ENCODE peak calls at places on chromosome 18, in five cellular contexts. One of them, this sample, is unnamed.

GRCh38 chr18:46042571-46043123 is 29.4 kb downstream of the PSTPIP2 start:
- DNase-seq in HCEC 1CT: no peak
- DNase-seq in activated CD4-positive, alpha-beta T cell treated with anti-CD3 and anti-CD28 coated beads, Interleukin-2, amount 50 U/mL, for 4 hours: no peak
- DNase-seq in putamen: no peak
- DNase-seq in GM04504: no peak
- DNase-seq in this sample: no peak

GRCh38 chr18:44130365-44130942 is 550.2 kb upstream of the SETBP1 start:
- DNase-seq in HCEC 1CT: no peak
- DNase-seq in GM04504: no peak
- DNase-seq in putamen: peak
- DNase-seq in activated CD4-positive, alpha-beta T cell treated with anti-CD3 and anti-CD28 coated beads, Interleukin-2, amount 50 U/mL, for 4 hours: no peak
- DNase-seq in this sample: no peak

GRCh38 chr18:45871655-45872054 is 46.2 kb downstream of the SIGLEC15 start:
- DNase-seq in activated CD4-positive, alpha-beta T cell treated with anti-CD3 and anti-CD28 coated beads, Interleukin-2, amount 50 U/mL, for 4 hours: no peak
- DNase-seq in putamen: no peak
- DNase-seq in HCEC 1CT: peak
- DNase-seq in GM04504: no peak
- DNase-seq in this sample: no peak

GRCh38 chr18:59874166-59874565 is 25.6 kb upstream of the PMAIP1 start:
- DNase-seq in putamen: no peak
- DNase-seq in activated CD4-positive, alpha-beta T cell treated with anti-CD3 and anti-CD28 coated beads, Interleukin-2, amount 50 U/mL, for 4 hours: no peak
- DNase-seq in GM04504: peak
- DNase-seq in HCEC 1CT: peak
- DNase-seq in this sample: no peak

GRCh38 chr18:13217971-13218375 is 587 bp upstream of the LDLRAD4 start:
- DNase-seq in GM04504: no peak
- DNase-seq in HCEC 1CT: no peak
- DNase-seq in putamen: no peak
- DNase-seq in activated CD4-positive, alpha-beta T cell treated with anti-CD3 and anti-CD28 coated beads, Interleukin-2, amount 50 U/mL, for 4 hours: no peak
- DNase-seq in this sample: peak

GRCh38 chr18:72140007-72140406 is 404.1 kb downstream of the CBLN2 start:
- DNase-seq in GM04504: no peak
- DNase-seq in HCEC 1CT: no peak
- DNase-seq in activated CD4-positive, alpha-beta T cell treated with anti-CD3 and anti-CD28 coated beads, Interleukin-2, amount 50 U/mL, for 4 hours: no peak
- DNase-seq in putamen: no peak
- DNase-seq in this sample: no peak

GRCh38 chr18:2197945-2198344 is 373.4 kb downstream of the METTL4 start:
- DNase-seq in HCEC 1CT: no peak
- DNase-seq in GM04504: no peak
- DNase-seq in activated CD4-positive, alpha-beta T cell treated with anti-CD3 and anti-CD28 coated beads, Interleukin-2, amount 50 U/mL, for 4 hours: no peak
- DNase-seq in putamen: no peak
- DNase-seq in this sample: no peak

GRCh38 chr18:55220523-55220922 is 261.3 kb upstream of the CCDC68 start:
- DNase-seq in GM04504: no peak
- DNase-seq in activated CD4-positive, alpha-beta T cell treated with anti-CD3 and anti-CD28 coated beads, Interleukin-2, amount 50 U/mL, for 4 hours: no peak
- DNase-seq in HCEC 1CT: no peak
- DNase-seq in putamen: no peak
- DNase-seq in this sample: no peak

GRCh38 chr18:57150828-57151227 is 3.9 kb downstream of the BOD1L2 start:
- DNase-seq in HCEC 1CT: no peak
- DNase-seq in putamen: no peak
- DNase-seq in activated CD4-positive, alpha-beta T cell treated with anti-CD3 and anti-CD28 coated beads, Interleukin-2, amount 50 U/mL, for 4 hours: no peak
- DNase-seq in GM04504: no peak
- DNase-seq in this sample: no peak

GRCh38 chr18:12086249-12086648 is 7.4 kb upstream of the ANKRD62 start:
- DNase-seq in putamen: no peak
- DNase-seq in HCEC 1CT: no peak
- DNase-seq in GM04504: no peak
- DNase-seq in activated CD4-positive, alpha-beta T cell treated with anti-CD3 and anti-CD28 coated beads, Interleukin-2, amount 50 U/mL, for 4 hours: no peak
- DNase-seq in this sample: no peak

GRCh38 chr18:35050004-35050623 is 8.9 kb downstream of the MAPRE2 start:
- DNase-seq in HCEC 1CT: peak
- DNase-seq in GM04504: no peak
- DNase-seq in putamen: no peak
- DNase-seq in activated CD4-positive, alpha-beta T cell treated with anti-CD3 and anti-CD28 coated beads, Interleukin-2, amount 50 U/mL, for 4 hours: no peak
- DNase-seq in this sample: no peak

GRCh38 chr18:1929720-1930119 is 641.6 kb downstream of the METTL4 start:
- DNase-seq in putamen: no peak
- DNase-seq in activated CD4-positive, alpha-beta T cell treated with anti-CD3 and anti-CD28 coated beads, Interleukin-2, amount 50 U/mL, for 4 hours: no peak
- DNase-seq in GM04504: no peak
- DNase-seq in HCEC 1CT: no peak
- DNase-seq in this sample: no peak

GRCh38 chr18:7064346-7064745 is 53.3 kb downstream of the LAMA1 start:
- DNase-seq in GM04504: no peak
- DNase-seq in activated CD4-positive, alpha-beta T cell treated with anti-CD3 and anti-CD28 coated beads, Interleukin-2, amount 50 U/mL, for 4 hours: no peak
- DNase-seq in HCEC 1CT: no peak
- DNase-seq in putamen: no peak
- DNase-seq in this sample: no peak

GRCh38 chr18:9323750-9324445 is 10.7 kb upstream of the TWSG1 start:
- DNase-seq in GM04504: no peak
- DNase-seq in activated CD4-positive, alpha-beta T cell treated with anti-CD3 and anti-CD28 coated beads, Interleukin-2, amount 50 U/mL, for 4 hours: no peak
- DNase-seq in putamen: no peak
- DNase-seq in HCEC 1CT: peak
- DNase-seq in this sample: no peak

GRCh38 chr18:8389391-8390340 is 219.6 kb upstream of the RAB12 start:
- DNase-seq in HCEC 1CT: peak
- DNase-seq in activated CD4-positive, alpha-beta T cell treated with anti-CD3 and anti-CD28 coated beads, Interleukin-2, amount 50 U/mL, for 4 hours: no peak
- DNase-seq in GM04504: peak
- DNase-seq in putamen: peak
- DNase-seq in this sample: peak

GRCh38 chr18:12092398-12093229 is 1.0 kb upstream of the ANKRD62 start:
- DNase-seq in putamen: no peak
- DNase-seq in GM04504: no peak
- DNase-seq in HCEC 1CT: no peak
- DNase-seq in activated CD4-positive, alpha-beta T cell treated with anti-CD3 and anti-CD28 coated beads, Interleukin-2, amount 50 U/mL, for 4 hours: no peak
- DNase-seq in this sample: no peak

GRCh38 chr18:24799176-24799575 is 338.7 kb downstream of the HRH4 start:
- DNase-seq in GM04504: no peak
- DNase-seq in HCEC 1CT: no peak
- DNase-seq in activated CD4-positive, alpha-beta T cell treated with anti-CD3 and anti-CD28 coated beads, Interleukin-2, amount 50 U/mL, for 4 hours: no peak
- DNase-seq in putamen: no peak
- DNase-seq in this sample: no peak

GRCh38 chr18:45167109-45167551 is 448.1 kb upstream of the SLC14A2 start:
- DNase-seq in HCEC 1CT: no peak
- DNase-seq in GM04504: peak
- DNase-seq in putamen: no peak
- DNase-seq in activated CD4-positive, alpha-beta T cell treated with anti-CD3 and anti-CD28 coated beads, Interleukin-2, amount 50 U/mL, for 4 hours: no peak
- DNase-seq in this sample: no peak

GRCh38 chr18:6294119-6294784 is 120.5 kb downstream of the L3MBTL4 start:
- DNase-seq in HCEC 1CT: no peak
- DNase-seq in putamen: peak
- DNase-seq in activated CD4-positive, alpha-beta T cell treated with anti-CD3 and anti-CD28 coated beads, Interleukin-2, amount 50 U/mL, for 4 hours: no peak
- DNase-seq in GM04504: no peak
- DNase-seq in this sample: peak

GRCh38 chr18:26233208-26233607 is 7.0 kb downstream of the TAF4B start:
- DNase-seq in GM04504: no peak
- DNase-seq in putamen: no peak
- DNase-seq in activated CD4-positive, alpha-beta T cell treated with anti-CD3 and anti-CD28 coated beads, Interleukin-2, amount 50 U/mL, for 4 hours: no peak
- DNase-seq in HCEC 1CT: no peak
- DNase-seq in this sample: no peak

GRCh38 chr18:46601338-46601908 is 55.6 kb downstream of the LOXHD1 start:
- DNase-seq in HCEC 1CT: no peak
- DNase-seq in putamen: no peak
- DNase-seq in activated CD4-positive, alpha-beta T cell treated with anti-CD3 and anti-CD28 coated beads, Interleukin-2, amount 50 U/mL, for 4 hours: no peak
- DNase-seq in GM04504: no peak
- DNase-seq in this sample: no peak

GRCh38 chr18:7084766-7085080 is 32.9 kb downstream of the LAMA1 start:
- DNase-seq in activated CD4-positive, alpha-beta T cell treated with anti-CD3 and anti-CD28 coated beads, Interleukin-2, amount 50 U/mL, for 4 hours: no peak
- DNase-seq in putamen: no peak
- DNase-seq in HCEC 1CT: peak
- DNase-seq in GM04504: peak
- DNase-seq in this sample: no peak

GRCh38 chr18:12255626-12256026 is 1.5 kb downstream of the CIDEA start:
- DNase-seq in putamen: peak
- DNase-seq in GM04504: no peak
- DNase-seq in activated CD4-positive, alpha-beta T cell treated with anti-CD3 and anti-CD28 coated beads, Interleukin-2, amount 50 U/mL, for 4 hours: no peak
- DNase-seq in HCEC 1CT: peak
- DNase-seq in this sample: no peak

GRCh38 chr18:36580266-36580665 is 248.5 kb downstream of the TPGS2 start:
- DNase-seq in putamen: no peak
- DNase-seq in activated CD4-positive, alpha-beta T cell treated with anti-CD3 and anti-CD28 coated beads, Interleukin-2, amount 50 U/mL, for 4 hours: no peak
- DNase-seq in HCEC 1CT: peak
- DNase-seq in GM04504: no peak
- DNase-seq in this sample: peak

GRCh38 chr18:62339106-62339988 is 14.2 kb downstream of the TNFRSF11A start:
- DNase-seq in HCEC 1CT: peak
- DNase-seq in putamen: peak
- DNase-seq in GM04504: no peak
- DNase-seq in activated CD4-positive, alpha-beta T cell treated with anti-CD3 and anti-CD28 coated beads, Interleukin-2, amount 50 U/mL, for 4 hours: no peak
- DNase-seq in this sample: no peak

GRCh38 chr18:79275992-79276391 is 119.7 kb upstream of the NFATC1 start:
- DNase-seq in putamen: no peak
- DNase-seq in activated CD4-positive, alpha-beta T cell treated with anti-CD3 and anti-CD28 coated beads, Interleukin-2, amount 50 U/mL, for 4 hours: peak
- DNase-seq in GM04504: no peak
- DNase-seq in HCEC 1CT: no peak
- DNase-seq in this sample: no peak

GRCh38 chr18:49645836-49646235 is 84.0 kb downstream of the LIPG start:
- DNase-seq in HCEC 1CT: peak
- DNase-seq in activated CD4-positive, alpha-beta T cell treated with anti-CD3 and anti-CD28 coated beads, Interleukin-2, amount 50 U/mL, for 4 hours: no peak
- DNase-seq in putamen: no peak
- DNase-seq in GM04504: no peak
- DNase-seq in this sample: no peak

This sample was measured in midbrain.